ENCODE peak calls at places on chromosome 16, in eight cellular contexts. O is hypothalamus; G is AG08395; U is spleen; Y is NCI-H1105 treated with DMSO at 0.1 percent for 48 hours; I is NCI-H526 treated with DMSO at 0.1 percent for 48 hours; C is lower leg skin; E is CD8-positive, alpha-beta T cell. R is an unnamed sample.

GRCh38 chr16:17556276-17557052 is 85.7 kb upstream of the XYLT1 start:
- DNase-seq in U (no peak), O (no peak), E (no peak), G (peak; percentile 52), C (no peak), I (no peak), Y (peak; percentile 21), R (peak; percentile 33)

GRCh38 chr16:8541868-8542267 is 48.4 kb downstream of the TMEM114 start:
- DNase-seq in E (no peak), O (no peak), U (no peak), G (no peak), Y (no peak), I (no peak), C (no peak), R (no peak)

GRCh38 chr16:14284930-14285541 is 213.9 kb downstream of the MRTFB start:
- DNase-seq in Y (peak; percentile 77), E (no peak), O (no peak), C (no peak), U (no peak), G (no peak), I (peak; percentile 77), R (no peak)

GRCh38 chr16:85402910-85403692 is 210.0 kb upstream of the GSE1 start:
- DNase-seq in E (no peak), G (peak; percentile 34), U (peak; percentile 63), Y (no peak), O (no peak), I (no peak), C (no peak), R (peak; percentile 77)

GRCh38 chr16:19884021-19884485 is 595 bp downstream of the GPRC5B start:
- DNase-seq in Y (peak; percentile 8), I (no peak), E (peak; percentile 49), C (no peak), O (peak; percentile 33), G (no peak), U (peak; percentile 74), R (no peak)

GRCh38 chr16:58110590-58111330 is 18.4 kb downstream of the CFAP20 start:
- DNase-seq in C (no peak), O (no peak), E (no peak), G (no peak), I (no peak), U (no peak), Y (no peak), R (peak; percentile 44)

GRCh38 chr16:12829096-12829888 is 25.6 kb upstream of the CPPED1 start:
- DNase-seq in G (no peak), U (no peak), O (no peak), C (no peak), I (no peak), E (no peak), Y (no peak), R (no peak)

GRCh38 chr16:49810769-49811315 is 45.1 kb downstream of the ZNF423 start:
- DNase-seq in Y (no peak), C (no peak), O (no peak), U (no peak), E (no peak), G (no peak), I (no peak), R (no peak)

GRCh38 chr16:85537795-85538401 is 75.2 kb upstream of the GSE1 start:
- DNase-seq in Y (no peak), U (no peak), O (no peak), G (no peak), E (no peak), C (no peak), I (no peak), R (no peak)

GRCh38 chr16:78984887-78985464 is 615.6 kb downstream of the MAF start:
- DNase-seq in G (no peak), U (no peak), Y (no peak), C (no peak), O (peak; percentile 15), I (no peak), E (no peak), R (no peak)

GRCh38 chr16:87417511-87417910 is 25.4 kb downstream of the MAP1LC3B start:
- DNase-seq in U (no peak), C (no peak), I (no peak), G (no peak), Y (no peak), E (no peak), O (no peak), R (no peak)

GRCh38 chr16:67729636-67730248 is 10.6 kb upstream of the GFOD2 start:
- DNase-seq in C (no peak), U (peak; percentile 36), G (no peak), E (no peak), I (no peak), Y (no peak), O (no peak), R (no peak)

GRCh38 chr16:9338068-9338467 is 246.6 kb downstream of the HAPSTR1 start:
- DNase-seq in U (no peak), G (no peak), E (no peak), C (no peak), Y (no peak), O (no peak), I (no peak), R (no peak)

R was measured in IMR-90.